ENCODE peak calls at places on chromosomes 6 and 20, in four cellular contexts. One of them, this sample, is unnamed.

GRCh38 chr20:8305449-8305978 is 173.4 kb downstream of the PLCB1 start:
- DNase-seq in CD4-positive, alpha-beta T cell: peak
- DNase-seq in cardiac muscle cell: peak
- DNase-seq in lower leg skin: peak
- DNase-seq in this sample: peak

GRCh38 chr6:11770546-11771466 is 7.8 kb downstream of the ADTRP start:
- DNase-seq in cardiac muscle cell: peak
- DNase-seq in CD4-positive, alpha-beta T cell: no peak
- DNase-seq in lower leg skin: peak
- DNase-seq in this sample: peak

GRCh38 chr20:56766528-56766927 is 137.4 kb downstream of the TFAP2C start:
- DNase-seq in CD4-positive, alpha-beta T cell: no peak
- DNase-seq in lower leg skin: no peak
- DNase-seq in cardiac muscle cell: no peak
- DNase-seq in this sample: no peak

GRCh38 chr20:57420571-57421257 is 29.5 kb downstream of the RBM38 start:
- DNase-seq in cardiac muscle cell: no peak
- DNase-seq in CD4-positive, alpha-beta T cell: no peak
- DNase-seq in lower leg skin: no peak
- DNase-seq in this sample: no peak

GRCh38 chr6:161526794-161527193 is 252.9 kb upstream of the AGPAT4 start:
- DNase-seq in lower leg skin: no peak
- DNase-seq in cardiac muscle cell: no peak
- DNase-seq in CD4-positive, alpha-beta T cell: no peak
- DNase-seq in this sample: no peak

GRCh38 chr6:107123501-107123900 is 8.2 kb upstream of the BEND3 start:
- DNase-seq in lower leg skin: no peak
- DNase-seq in cardiac muscle cell: no peak
- DNase-seq in CD4-positive, alpha-beta T cell: no peak
- DNase-seq in this sample: no peak

GRCh38 chr6:116060572-116061283 is at the start of gene FRK:
- DNase-seq in cardiac muscle cell: peak
- DNase-seq in lower leg skin: no peak
- DNase-seq in CD4-positive, alpha-beta T cell: no peak
- DNase-seq in this sample: no peak

GRCh38 chr6:21769405-21769851 is 175.9 kb downstream of the SOX4 start:
- DNase-seq in CD4-positive, alpha-beta T cell: no peak
- DNase-seq in lower leg skin: no peak
- DNase-seq in cardiac muscle cell: peak
- DNase-seq in this sample: no peak

GRCh38 chr6:22071655-22072054 is 225.2 kb downstream of the PRL start:
- DNase-seq in CD4-positive, alpha-beta T cell: no peak
- DNase-seq in cardiac muscle cell: peak
- DNase-seq in lower leg skin: no peak
- DNase-seq in this sample: no peak

GRCh38 chr6:161434921-161435411 is 161.1 kb upstream of the AGPAT4 start:
- DNase-seq in cardiac muscle cell: peak
- DNase-seq in lower leg skin: no peak
- DNase-seq in CD4-positive, alpha-beta T cell: no peak
- DNase-seq in this sample: no peak

GRCh38 chr6:156131221-156131903 is 645.8 kb upstream of the ARID1B start:
- DNase-seq in CD4-positive, alpha-beta T cell: no peak
- DNase-seq in cardiac muscle cell: no peak
- DNase-seq in lower leg skin: no peak
- DNase-seq in this sample: no peak

GRCh38 chr6:33861722-33862121 is 57.9 kb upstream of the MLN start:
- DNase-seq in cardiac muscle cell: no peak
- DNase-seq in CD4-positive, alpha-beta T cell: no peak
- DNase-seq in lower leg skin: no peak
- DNase-seq in this sample: no peak

GRCh38 chr20:25061103-25061799 is 3.3 kb upstream of the ACSS1 start:
- DNase-seq in CD4-positive, alpha-beta T cell: no peak
- DNase-seq in lower leg skin: no peak
- DNase-seq in cardiac muscle cell: no peak
- DNase-seq in this sample: no peak

GRCh38 chr6:31579546-31580445 is 2.4 kb downstream of the LTB start:
- DNase-seq in lower leg skin: no peak
- DNase-seq in cardiac muscle cell: no peak
- DNase-seq in CD4-positive, alpha-beta T cell: no peak
- DNase-seq in this sample: no peak

GRCh38 chr6:163793584-163793983 is 379.1 kb downstream of the QKI start:
- DNase-seq in CD4-positive, alpha-beta T cell: no peak
- DNase-seq in lower leg skin: no peak
- DNase-seq in cardiac muscle cell: peak
- DNase-seq in this sample: no peak

GRCh38 chr6:129432738-129433137 is 277.2 kb downstream of the ARHGAP18 start:
- DNase-seq in cardiac muscle cell: peak
- DNase-seq in CD4-positive, alpha-beta T cell: no peak
- DNase-seq in lower leg skin: no peak
- DNase-seq in this sample: no peak

GRCh38 chr6:40395066-40395697 is 192.0 kb downstream of the LRFN2 start:
- DNase-seq in CD4-positive, alpha-beta T cell: no peak
- DNase-seq in cardiac muscle cell: no peak
- DNase-seq in lower leg skin: no peak
- DNase-seq in this sample: no peak

GRCh38 chr20:3358676-3359340 is 48.7 kb downstream of the DNAAF9 start:
- DNase-seq in cardiac muscle cell: no peak
- DNase-seq in CD4-positive, alpha-beta T cell: no peak
- DNase-seq in lower leg skin: no peak
- DNase-seq in this sample: no peak
- TF ChIP-seq CTCF in cardiac muscle cell: no peak
- TF ChIP-seq CTCF in CD4-positive, alpha-beta T cell: no peak
- TF ChIP-seq CTCF in lower leg skin: no peak
- TF ChIP-seq CTCF in this sample: no peak

DNA sequence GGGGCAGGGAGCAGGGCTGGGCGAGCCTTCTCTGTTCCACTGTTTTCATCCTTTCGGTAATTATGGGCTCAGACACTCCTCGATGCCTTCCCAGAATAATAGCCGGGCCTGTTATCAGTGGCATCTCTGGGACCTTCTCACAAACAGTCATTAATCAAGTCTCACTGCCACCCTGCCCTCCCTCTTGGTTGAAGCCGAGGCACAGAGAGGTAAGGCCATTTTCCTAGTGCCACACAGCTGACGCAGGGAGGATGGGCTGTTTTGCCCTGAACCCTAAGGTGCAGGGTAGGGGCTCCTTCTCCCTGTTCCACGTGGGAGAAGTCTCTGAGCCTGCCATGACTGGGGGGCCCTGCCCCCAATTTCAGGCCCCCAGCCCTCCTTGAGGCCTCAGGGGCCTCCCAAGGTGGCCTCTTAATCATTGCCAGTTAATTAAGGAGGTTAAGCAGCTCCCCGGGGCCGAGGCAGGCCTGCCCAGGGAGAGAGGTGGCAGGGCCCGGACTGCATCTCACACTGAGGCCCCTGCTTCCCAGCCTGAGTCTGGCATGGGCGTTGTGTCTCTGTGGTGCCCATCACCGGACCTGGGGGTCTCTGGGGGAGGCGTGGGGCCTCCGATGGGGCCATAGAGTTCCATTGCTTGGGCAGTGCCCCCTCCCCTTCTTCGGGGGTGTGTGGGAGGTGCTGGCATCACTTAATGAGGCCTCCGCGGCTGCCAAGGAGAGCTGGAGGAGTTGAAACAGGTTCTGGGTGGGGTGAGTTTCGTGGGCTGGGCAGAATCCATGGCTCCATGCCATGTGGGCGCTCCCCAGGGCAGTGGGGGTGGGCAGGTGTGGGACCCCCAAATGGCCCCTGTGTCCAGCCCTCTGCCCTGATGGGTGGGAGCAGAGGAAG is 42.9 kb downstream of the CEBPB start:
- DNase-seq in lower leg skin: no peak
- DNase-seq in CD4-positive, alpha-beta T cell: no peak
- DNase-seq in cardiac muscle cell: no peak
- DNase-seq in this sample: no peak
- TF ChIP-seq CTCF in lower leg skin: no peak
- TF ChIP-seq CTCF in CD4-positive, alpha-beta T cell: no peak
- TF ChIP-seq CTCF in cardiac muscle cell: no peak
- TF ChIP-seq CTCF in this sample: no peak

GRCh38 chr6:41577356-41577864 is 31.2 kb downstream of the FOXP4 start:
- DNase-seq in lower leg skin: no peak
- DNase-seq in CD4-positive, alpha-beta T cell: no peak
- DNase-seq in cardiac muscle cell: no peak
- DNase-seq in this sample: no peak

GRCh38 chr6:41578714-41579610 is 32.8 kb downstream of the FOXP4 start:
- DNase-seq in CD4-positive, alpha-beta T cell: no peak
- DNase-seq in lower leg skin: no peak
- DNase-seq in cardiac muscle cell: peak
- DNase-seq in this sample: no peak

GRCh38 chr6:41575598-41575997 is 29.4 kb downstream of the FOXP4 start:
- DNase-seq in cardiac muscle cell: no peak
- DNase-seq in lower leg skin: no peak
- DNase-seq in CD4-positive, alpha-beta T cell: no peak
- DNase-seq in this sample: no peak

GRCh38 chr6:41577865-41578713 is 31.9 kb downstream of the FOXP4 start:
- DNase-seq in cardiac muscle cell: peak
- DNase-seq in lower leg skin: no peak
- DNase-seq in CD4-positive, alpha-beta T cell: no peak
- DNase-seq in this sample: no peak

GRCh38 chr6:41576667-41577066 is 30.5 kb downstream of the FOXP4 start:
- DNase-seq in CD4-positive, alpha-beta T cell: no peak
- DNase-seq in lower leg skin: no peak
- DNase-seq in cardiac muscle cell: no peak
- DNase-seq in this sample: no peak
- TF ChIP-seq CTCF in CD4-positive, alpha-beta T cell: no peak
- TF ChIP-seq CTCF in lower leg skin: no peak
- TF ChIP-seq CTCF in cardiac muscle cell: no peak
- TF ChIP-seq CTCF in this sample: no peak

GRCh38 chr20:40265872-40266533 is 423.0 kb downstream of the MAFB start:
- DNase-seq in cardiac muscle cell: peak
- DNase-seq in lower leg skin: no peak
- DNase-seq in CD4-positive, alpha-beta T cell: no peak
- DNase-seq in this sample: no peak
- TF ChIP-seq CTCF in cardiac muscle cell: peak
- TF ChIP-seq CTCF in lower leg skin: peak
- TF ChIP-seq CTCF in CD4-positive, alpha-beta T cell: no peak
- TF ChIP-seq CTCF in this sample: no peak

GRCh38 chr6:158910484-158911075 is 89.4 kb downstream of the RSPH3 start:
- DNase-seq in lower leg skin: no peak
- DNase-seq in CD4-positive, alpha-beta T cell: no peak
- DNase-seq in cardiac muscle cell: no peak
- DNase-seq in this sample: no peak
- TF ChIP-seq CTCF in lower leg skin: no peak
- TF ChIP-seq CTCF in CD4-positive, alpha-beta T cell: no peak
- TF ChIP-seq CTCF in cardiac muscle cell: no peak
- TF ChIP-seq CTCF in this sample: no peak

DNA sequence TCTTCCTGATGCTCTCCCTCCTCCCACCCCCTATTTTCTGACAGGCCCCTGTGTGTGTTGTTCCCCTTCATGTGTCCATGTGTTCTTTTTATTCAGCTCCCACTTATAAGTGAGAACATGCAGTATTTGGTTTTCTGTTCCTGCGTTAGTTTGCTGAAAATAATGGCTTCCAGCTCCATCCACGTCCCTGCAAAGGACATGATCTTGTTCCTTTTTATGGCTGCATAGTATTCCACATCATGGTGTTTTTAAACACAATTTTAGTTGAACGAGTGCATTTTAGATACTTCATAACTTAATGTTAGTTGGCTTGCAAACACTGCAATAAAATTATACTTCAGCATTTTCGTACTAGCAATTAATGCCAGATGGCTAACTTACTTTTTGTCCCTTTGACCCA is 28.5 kb downstream of the COL9A1 start:
- DNase-seq in cardiac muscle cell: no peak
- DNase-seq in CD4-positive, alpha-beta T cell: no peak
- DNase-seq in lower leg skin: no peak
- DNase-seq in this sample: no peak
- TF ChIP-seq CTCF in cardiac muscle cell: no peak
- TF ChIP-seq CTCF in CD4-positive, alpha-beta T cell: no peak
- TF ChIP-seq CTCF in lower leg skin: no peak
- TF ChIP-seq CTCF in this sample: no peak

GRCh38 chr6:97726378-97726777 is 443.4 kb upstream of the MMS22L start:
- DNase-seq in CD4-positive, alpha-beta T cell: no peak
- DNase-seq in cardiac muscle cell: no peak
- DNase-seq in lower leg skin: no peak
- DNase-seq in this sample: no peak
- TF ChIP-seq CTCF in CD4-positive, alpha-beta T cell: no peak
- TF ChIP-seq CTCF in cardiac muscle cell: no peak
- TF ChIP-seq CTCF in lower leg skin: no peak
- TF ChIP-seq CTCF in this sample: no peak

GRCh38 chr20:22511943-22512910 is 72.1 kb downstream of the FOXA2 start:
- DNase-seq in lower leg skin: no peak
- DNase-seq in cardiac muscle cell: peak
- DNase-seq in CD4-positive, alpha-beta T cell: no peak
- DNase-seq in this sample: no peak
- TF ChIP-seq CTCF in lower leg skin: no peak
- TF ChIP-seq CTCF in cardiac muscle cell: no peak
- TF ChIP-seq CTCF in CD4-positive, alpha-beta T cell: no peak
- TF ChIP-seq CTCF in this sample: no peak

DNA sequence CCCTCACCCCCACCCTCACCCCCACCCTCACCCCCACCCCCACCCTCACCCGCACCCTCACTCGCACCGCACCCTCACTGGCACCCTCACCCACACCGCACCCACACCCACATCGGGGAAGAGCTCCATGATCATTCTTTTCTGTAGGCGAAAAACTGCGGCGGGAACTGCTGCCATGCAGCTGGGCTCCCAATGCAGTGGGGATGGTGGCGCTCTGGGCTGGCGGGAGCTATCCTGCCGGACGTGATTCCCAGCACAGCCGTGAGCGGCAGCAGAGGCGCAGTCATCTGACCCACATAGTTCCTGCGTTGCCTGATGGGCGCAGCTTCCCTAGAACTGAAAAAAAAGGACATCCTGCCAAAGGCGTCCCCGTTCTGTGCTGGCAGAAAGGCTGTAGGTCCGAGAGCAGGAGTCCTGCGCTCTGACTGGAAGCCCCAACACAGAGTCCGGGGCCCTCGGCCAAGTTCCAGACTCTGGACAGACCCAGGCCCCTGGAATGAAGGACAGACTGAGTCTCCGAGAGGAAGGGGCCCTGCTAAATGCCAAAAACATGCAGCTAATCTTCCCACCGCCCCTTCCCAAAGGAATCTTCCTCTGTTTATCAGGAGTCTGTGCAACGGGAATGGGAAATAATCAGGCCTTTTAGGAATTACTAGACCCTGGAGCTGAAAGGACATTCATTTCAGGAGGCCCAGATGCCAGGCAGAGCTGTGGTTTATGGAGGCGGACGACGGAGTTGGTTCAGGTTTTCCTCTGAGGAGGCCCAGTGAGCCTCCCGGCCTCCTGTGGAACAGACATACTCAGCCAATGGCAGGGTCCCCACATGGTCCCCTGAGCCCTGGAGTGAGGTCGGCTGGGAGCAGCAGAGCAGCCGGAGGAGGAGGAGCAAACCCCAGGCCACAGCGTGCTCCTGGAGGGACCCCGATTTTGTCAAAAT is 14.1 kb upstream of the TCFL5 start:
- DNase-seq in cardiac muscle cell: peak
- DNase-seq in CD4-positive, alpha-beta T cell: no peak
- DNase-seq in lower leg skin: peak
- DNase-seq in this sample: no peak
- TF ChIP-seq CTCF in cardiac muscle cell: peak
- TF ChIP-seq CTCF in CD4-positive, alpha-beta T cell: no peak
- TF ChIP-seq CTCF in lower leg skin: no peak
- TF ChIP-seq CTCF in this sample: no peak

This sample was measured in omental fat pad.